ENCODE peak calls at places on chromosomes 13 and 19, in ten cellular contexts. H is HFFc6, O is IMR-90, L is mucosa of gallbladder, Y is AG09309, U is cardiac fibroblast, J is aorta, N is amygdala, D is lung, P is putamen. F is an unnamed sample.

GRCh38 chr13:38743499-38743898 is 56.6 kb downstream of the FREM2 start:
- DNase-seq in H (no peak), O (no peak), L (no peak), Y (no peak), U (no peak), J (no peak), N (no peak), D (no peak), P (no peak), F (no peak)

GRCh38 chr19:10141973-10142372 is 22.3 kb upstream of the EIF3G start:
- DNase-seq in H (no peak), O (no peak), L (no peak), Y (no peak), U (no peak), J (no peak), N (no peak), D (no peak), P (no peak), F (no peak)

GRCh38 chr19:13887529-13887928 is 10.6 kb downstream of the NANOS3 start:
- DNase-seq in H (peak; percentile 32), O (peak; percentile 15), L (no peak), Y (peak; percentile 54), U (peak; percentile 12), J (no peak), N (no peak), D (no peak), P (no peak), F (no peak)

GRCh38 chr13:21979156-21979819 is 308.4 kb downstream of the FGF9 start:
- DNase-seq in H (no peak), O (peak; percentile 71), L (no peak), Y (no peak), U (no peak), J (no peak), N (no peak), D (no peak), P (no peak), F (no peak)

GRCh38 chr19:48386981-48387380 is 4.4 kb downstream of the KDELR1 start:
- DNase-seq in H (no peak), O (no peak), L (no peak), Y (no peak), U (no peak), J (no peak), N (no peak), D (no peak), P (no peak), F (no peak)

GRCh38 chr13:113630804-113631203 is 27.2 kb downstream of the ATP4B start:
- DNase-seq in H (no peak), O (no peak), L (no peak), Y (no peak), U (no peak), J (peak; percentile 28), N (no peak), D (no peak), P (no peak), F (no peak)

GRCh38 chr19:51026554-51026831 is at the start of gene KLK11:
- DNase-seq in H (no peak), O (no peak), L (peak; percentile 84), Y (no peak), U (no peak), J (no peak), N (no peak), D (no peak), P (no peak), F (no peak)

GRCh38 chr13:32126756-32127155 is 95.2 kb downstream of the FRY start:
- DNase-seq in H (no peak), O (peak; percentile 46), L (no peak), Y (no peak), U (no peak), J (no peak), N (no peak), D (no peak), P (no peak), F (no peak)

GRCh38 chr13:77544365-77544764 is 8.9 kb downstream of the SCEL start:
- DNase-seq in H (no peak), O (no peak), L (no peak), Y (no peak), U (peak; percentile 83), J (peak; percentile 63), N (peak; percentile 4), D (peak; percentile 65), P (peak; percentile 35), F (peak; percentile 38)

GRCh38 chr19:44722131-44723121 is 23.5 kb downstream of the CEACAM16 start:
- DNase-seq in H (no peak), O (no peak), L (no peak), Y (no peak), U (no peak), J (peak; percentile 72), N (no peak), D (no peak), P (no peak), F (no peak)

GRCh38 chr13:30301827-30302226 is 5.5 kb downstream of the KATNAL1 start:
- DNase-seq in H (peak; percentile 23), O (no peak), L (no peak), Y (no peak), U (no peak), J (no peak), N (no peak), D (no peak), P (no peak), F (no peak)

GRCh38 chr19:30459859-30460258 is 87.7 kb downstream of the ZNF536 start:
- DNase-seq in H (no peak), O (no peak), L (no peak), Y (no peak), U (no peak), J (no peak), N (no peak), D (no peak), P (no peak), F (no peak)

GRCh38 chr13:34833562-34834182 is 108.4 kb upstream of the NBEA start:
- DNase-seq in H (peak; percentile 31), O (peak; percentile 2), L (no peak), Y (no peak), U (no peak), J (no peak), N (no peak), D (no peak), P (no peak), F (peak; percentile 1)

GRCh38 chr19:44588753-44589112 is 24.6 kb upstream of the IGSF23 start:
- DNase-seq in H (no peak), O (no peak), L (no peak), Y (no peak), U (no peak), J (no peak), N (no peak), D (no peak), P (no peak), F (no peak)

GRCh38 chr13:20451397-20451796 is 74.3 kb downstream of the CRYL1 start:
- DNase-seq in H (no peak), O (no peak), L (no peak), Y (no peak), U (no peak), J (no peak), N (no peak), D (no peak), P (no peak), F (no peak)

GRCh38 chr19:4174212-4174894 is 8.0 kb downstream of the SIRT6 start:
- DNase-seq in H (no peak), O (no peak), L (no peak), Y (no peak), U (no peak), J (no peak), N (no peak), D (no peak), P (no peak), F (no peak)